ENCODE peak calls at places on chromosome 11, in four cellular contexts. One of them, this sample, is unnamed.

GRCh38 chr11:4167292-4167691 is 72.7 kb downstream of the RRM1 start:
- DNase-seq in caudate nucleus: no peak
- DNase-seq in NCI-H460: no peak
- DNase-seq in activated T-helper 1 cell treated with anti-CD3 and anti-CD28 coated beads, Interleukin-2, amount 50 U/mL, for 16 hours: no peak
- DNase-seq in this sample: no peak

GRCh38 chr11:96207459-96208449 is 135.2 kb downstream of the MAML2 start:
- DNase-seq in NCI-H460: no peak
- DNase-seq in activated T-helper 1 cell treated with anti-CD3 and anti-CD28 coated beads, Interleukin-2, amount 50 U/mL, for 16 hours: no peak
- DNase-seq in caudate nucleus: no peak
- DNase-seq in this sample: no peak

GRCh38 chr11:101035872-101036271 is 93.7 kb downstream of the PGR start:
- DNase-seq in activated T-helper 1 cell treated with anti-CD3 and anti-CD28 coated beads, Interleukin-2, amount 50 U/mL, for 16 hours: no peak
- DNase-seq in caudate nucleus: no peak
- DNase-seq in NCI-H460: no peak
- DNase-seq in this sample: no peak

GRCh38 chr11:31422703-31423102 is 53.0 kb downstream of the DNAJC24 start:
- DNase-seq in NCI-H460: no peak
- DNase-seq in caudate nucleus: no peak
- DNase-seq in activated T-helper 1 cell treated with anti-CD3 and anti-CD28 coated beads, Interleukin-2, amount 50 U/mL, for 16 hours: no peak
- DNase-seq in this sample: peak; percentile 32

GRCh38 chr11:68843703-68844312 is 2.1 kb upstream of the CPT1A start:
- DNase-seq in caudate nucleus: no peak
- DNase-seq in activated T-helper 1 cell treated with anti-CD3 and anti-CD28 coated beads, Interleukin-2, amount 50 U/mL, for 16 hours: peak; percentile 46
- DNase-seq in NCI-H460: peak; percentile 61
- DNase-seq in this sample: no peak

GRCh38 chr11:69199583-69200295 is 44.0 kb downstream of the SMIM38 start:
- DNase-seq in NCI-H460: no peak
- DNase-seq in caudate nucleus: no peak
- DNase-seq in activated T-helper 1 cell treated with anti-CD3 and anti-CD28 coated beads, Interleukin-2, amount 50 U/mL, for 16 hours: no peak
- DNase-seq in this sample: no peak

GRCh38 chr11:121191787-121192186 is 90.7 kb downstream of the TECTA start:
- DNase-seq in NCI-H460: no peak
- DNase-seq in caudate nucleus: no peak
- DNase-seq in activated T-helper 1 cell treated with anti-CD3 and anti-CD28 coated beads, Interleukin-2, amount 50 U/mL, for 16 hours: no peak
- DNase-seq in this sample: no peak

GRCh38 chr11:78110830-78111229 is 28.6 kb downstream of the ALG8 start:
- DNase-seq in NCI-H460: no peak
- DNase-seq in caudate nucleus: no peak
- DNase-seq in activated T-helper 1 cell treated with anti-CD3 and anti-CD28 coated beads, Interleukin-2, amount 50 U/mL, for 16 hours: no peak
- DNase-seq in this sample: no peak

GRCh38 chr11:78214331-78215194 is 25.8 kb downstream of the USP35 start:
- DNase-seq in NCI-H460: no peak
- DNase-seq in caudate nucleus: no peak
- DNase-seq in activated T-helper 1 cell treated with anti-CD3 and anti-CD28 coated beads, Interleukin-2, amount 50 U/mL, for 16 hours: no peak
- DNase-seq in this sample: no peak

GRCh38 chr11:15816270-15816871 is 540.0 kb downstream of the SOX6 start:
- DNase-seq in activated T-helper 1 cell treated with anti-CD3 and anti-CD28 coated beads, Interleukin-2, amount 50 U/mL, for 16 hours: no peak
- DNase-seq in caudate nucleus: no peak
- DNase-seq in NCI-H460: no peak
- DNase-seq in this sample: no peak

GRCh38 chr11:27648840-27649239 is 51.4 kb downstream of the BDNF start:
- DNase-seq in activated T-helper 1 cell treated with anti-CD3 and anti-CD28 coated beads, Interleukin-2, amount 50 U/mL, for 16 hours: no peak
- DNase-seq in NCI-H460: no peak
- DNase-seq in caudate nucleus: no peak
- DNase-seq in this sample: no peak

GRCh38 chr11:101090679-101091270 is 38.8 kb downstream of the PGR start:
- DNase-seq in NCI-H460: no peak
- DNase-seq in caudate nucleus: no peak
- DNase-seq in activated T-helper 1 cell treated with anti-CD3 and anti-CD28 coated beads, Interleukin-2, amount 50 U/mL, for 16 hours: no peak
- DNase-seq in this sample: no peak

GRCh38 chr11:61627831-61628753 is 47.2 kb upstream of the SYT7 start:
- DNase-seq in caudate nucleus: no peak
- DNase-seq in NCI-H460: peak; percentile 11
- DNase-seq in activated T-helper 1 cell treated with anti-CD3 and anti-CD28 coated beads, Interleukin-2, amount 50 U/mL, for 16 hours: no peak
- DNase-seq in this sample: peak; percentile 67

GRCh38 chr11:118757881-118758399 is 33.0 kb downstream of the DDX6 start:
- DNase-seq in caudate nucleus: no peak
- DNase-seq in activated T-helper 1 cell treated with anti-CD3 and anti-CD28 coated beads, Interleukin-2, amount 50 U/mL, for 16 hours: no peak
- DNase-seq in NCI-H460: no peak
- DNase-seq in this sample: no peak

GRCh38 chr11:118660646-118661424 is 18.6 kb downstream of the TREH start:
- DNase-seq in NCI-H460: no peak
- DNase-seq in activated T-helper 1 cell treated with anti-CD3 and anti-CD28 coated beads, Interleukin-2, amount 50 U/mL, for 16 hours: no peak
- DNase-seq in caudate nucleus: no peak
- DNase-seq in this sample: no peak

GRCh38 chr11:108648528-108648885 is 16.4 kb upstream of the DDX10 start:
- DNase-seq in NCI-H460: no peak
- DNase-seq in activated T-helper 1 cell treated with anti-CD3 and anti-CD28 coated beads, Interleukin-2, amount 50 U/mL, for 16 hours: no peak
- DNase-seq in caudate nucleus: no peak
- DNase-seq in this sample: no peak